ENCODE peak calls at places on chromosomes 13 and 19, in eight cellular contexts. One of them, this sample, is unnamed. For H3K9me3, the result is how much of the 10 kb centered on the place peaks cover.

GRCh38 chr19:7295912-7296486 is 1.8 kb upstream of the INSR start:
- DNase-seq in A549: no peak
- DNase-seq in CD8-positive, alpha-beta T cell: no peak
- DNase-seq in fibroblast of lung: no peak
- DNase-seq in lower lobe of right lung: no peak
- DNase-seq in CD4-positive, alpha-beta T cell: no peak
- DNase-seq in PC-3: no peak
- DNase-seq in endodermal cell: no peak
- DNase-seq in this sample: no peak

GRCh38 chr13:25967144-25967543 is 84.7 kb downstream of the SHISA2 start:
- DNase-seq in A549: no peak
- DNase-seq in CD8-positive, alpha-beta T cell: no peak
- DNase-seq in fibroblast of lung: no peak
- DNase-seq in lower lobe of right lung: no peak
- DNase-seq in CD4-positive, alpha-beta T cell: no peak
- DNase-seq in PC-3: no peak
- DNase-seq in endodermal cell: no peak
- DNase-seq in this sample: no peak

GRCh38 chr19:49761625-49762311 is 1.3 kb downstream of the TSKS start:
- DNase-seq in A549: peak
- DNase-seq in CD8-positive, alpha-beta T cell: no peak
- DNase-seq in fibroblast of lung: peak
- DNase-seq in lower lobe of right lung: no peak
- DNase-seq in CD4-positive, alpha-beta T cell: no peak
- DNase-seq in PC-3: peak
- DNase-seq in endodermal cell: peak
- DNase-seq in this sample: peak

GRCh38 chr19:23855676-23856075 is 59.0 kb upstream of the ZNF726 start:
- DNase-seq in A549: no peak
- DNase-seq in CD8-positive, alpha-beta T cell: no peak
- DNase-seq in fibroblast of lung: no peak
- DNase-seq in lower lobe of right lung: no peak
- DNase-seq in CD4-positive, alpha-beta T cell: no peak
- DNase-seq in PC-3: no peak
- DNase-seq in endodermal cell: peak
- DNase-seq in this sample: no peak

GRCh38 chr13:113405481-113406300 is 41.8 kb upstream of the GRTP1 start:
- DNase-seq in A549: no peak
- DNase-seq in CD8-positive, alpha-beta T cell: no peak
- DNase-seq in fibroblast of lung: peak
- DNase-seq in lower lobe of right lung: no peak
- DNase-seq in CD4-positive, alpha-beta T cell: peak
- DNase-seq in PC-3: no peak
- DNase-seq in endodermal cell: peak
- DNase-seq in this sample: no peak

GRCh38 chr19:56333506-56333905 is 18.9 kb upstream of the ZSCAN5A start:
- DNase-seq in A549: peak
- DNase-seq in CD8-positive, alpha-beta T cell: peak
- DNase-seq in fibroblast of lung: peak
- DNase-seq in lower lobe of right lung: no peak
- DNase-seq in CD4-positive, alpha-beta T cell: no peak
- DNase-seq in PC-3: peak
- DNase-seq in endodermal cell: peak
- DNase-seq in this sample: no peak

GRCh38 chr13:112066624-112067004 is 335 bp upstream of the SOX1 start:
- DNase-seq in A549: no peak
- DNase-seq in CD8-positive, alpha-beta T cell: peak
- DNase-seq in fibroblast of lung: peak
- DNase-seq in lower lobe of right lung: peak
- DNase-seq in CD4-positive, alpha-beta T cell: peak
- DNase-seq in PC-3: no peak
- DNase-seq in endodermal cell: peak
- DNase-seq in this sample: no peak

GRCh38 chr19:55305491-55305890 is 19.6 kb downstream of the TMEM150B start:
- DNase-seq in A549: peak
- DNase-seq in CD8-positive, alpha-beta T cell: peak
- DNase-seq in fibroblast of lung: peak
- DNase-seq in lower lobe of right lung: no peak
- DNase-seq in CD4-positive, alpha-beta T cell: peak
- DNase-seq in PC-3: peak
- DNase-seq in endodermal cell: peak
- DNase-seq in this sample: peak

GRCh38 chr13:37806666-37807065 is 62.9 kb downstream of the TRPC4 start:
- DNase-seq in A549: no peak
- DNase-seq in CD8-positive, alpha-beta T cell: no peak
- DNase-seq in fibroblast of lung: no peak
- DNase-seq in lower lobe of right lung: no peak
- DNase-seq in CD4-positive, alpha-beta T cell: no peak
- DNase-seq in PC-3: peak
- DNase-seq in endodermal cell: no peak
- DNase-seq in this sample: no peak

GRCh38 chr19:30217461-30217860 is 154.7 kb upstream of the ZNF536 start:
- DNase-seq in A549: no peak
- DNase-seq in CD8-positive, alpha-beta T cell: no peak
- DNase-seq in fibroblast of lung: no peak
- DNase-seq in lower lobe of right lung: no peak
- DNase-seq in CD4-positive, alpha-beta T cell: no peak
- DNase-seq in PC-3: no peak
- DNase-seq in endodermal cell: peak
- DNase-seq in this sample: no peak

GRCh38 chr19:4016486-4016885 is 8.9 kb downstream of the PIAS4 start:
- DNase-seq in A549: no peak
- DNase-seq in CD8-positive, alpha-beta T cell: no peak
- DNase-seq in fibroblast of lung: no peak
- DNase-seq in lower lobe of right lung: no peak
- DNase-seq in CD4-positive, alpha-beta T cell: no peak
- DNase-seq in PC-3: no peak
- DNase-seq in endodermal cell: no peak
- DNase-seq in this sample: no peak

GRCh38 chr19:51258165-51258564 is 7.3 kb downstream of the SIGLECL1 start:
- DNase-seq in A549: no peak
- DNase-seq in CD8-positive, alpha-beta T cell: no peak
- DNase-seq in fibroblast of lung: no peak
- DNase-seq in lower lobe of right lung: no peak
- DNase-seq in CD4-positive, alpha-beta T cell: no peak
- DNase-seq in PC-3: no peak
- DNase-seq in endodermal cell: peak
- DNase-seq in this sample: no peak

GRCh38 chr13:25180795-25181537 is 8.9 kb upstream of the AMER2 start:
- DNase-seq in A549: no peak
- DNase-seq in CD8-positive, alpha-beta T cell: no peak
- DNase-seq in fibroblast of lung: no peak
- DNase-seq in lower lobe of right lung: no peak
- DNase-seq in CD4-positive, alpha-beta T cell: no peak
- DNase-seq in PC-3: no peak
- DNase-seq in endodermal cell: no peak
- DNase-seq in this sample: no peak

GRCh38 chr19:728011-728410 is 19.3 kb downstream of the PALM start:
- DNase-seq in A549: no peak
- DNase-seq in CD8-positive, alpha-beta T cell: no peak
- DNase-seq in fibroblast of lung: peak
- DNase-seq in lower lobe of right lung: peak
- DNase-seq in CD4-positive, alpha-beta T cell: no peak
- DNase-seq in PC-3: no peak
- DNase-seq in endodermal cell: no peak
- DNase-seq in this sample: peak

GRCh38 chr13:97274782-97275252 is 52.7 kb downstream of the MBNL2 start:
- DNase-seq in A549: peak
- DNase-seq in CD8-positive, alpha-beta T cell: no peak
- DNase-seq in fibroblast of lung: peak
- DNase-seq in lower lobe of right lung: no peak
- DNase-seq in CD4-positive, alpha-beta T cell: no peak
- DNase-seq in PC-3: peak
- DNase-seq in endodermal cell: no peak
- DNase-seq in this sample: no peak

GRCh38 chr13:72963762-72964161 is 95.0 kb upstream of the KLF5 start:
- DNase-seq in A549: no peak
- DNase-seq in CD8-positive, alpha-beta T cell: no peak
- DNase-seq in fibroblast of lung: no peak
- DNase-seq in lower lobe of right lung: no peak
- DNase-seq in CD4-positive, alpha-beta T cell: no peak
- DNase-seq in PC-3: no peak
- DNase-seq in endodermal cell: no peak
- DNase-seq in this sample: no peak

GRCh38 chr13:23636360-23636759 is 66.1 kb downstream of the TNFRSF19 start:
- DNase-seq in A549: no peak
- DNase-seq in CD8-positive, alpha-beta T cell: no peak
- DNase-seq in fibroblast of lung: no peak
- DNase-seq in lower lobe of right lung: no peak
- DNase-seq in CD4-positive, alpha-beta T cell: no peak
- DNase-seq in PC-3: no peak
- DNase-seq in endodermal cell: no peak
- DNase-seq in this sample: no peak

GRCh38 chr19:49129238-49129583 is 9.9 kb downstream of the PPFIA3 start:
- DNase-seq in A549: no peak
- DNase-seq in CD8-positive, alpha-beta T cell: no peak
- DNase-seq in fibroblast of lung: no peak
- DNase-seq in lower lobe of right lung: no peak
- DNase-seq in CD4-positive, alpha-beta T cell: no peak
- DNase-seq in PC-3: no peak
- DNase-seq in endodermal cell: peak
- DNase-seq in this sample: no peak

GRCh38 chr19:29415507-29415906 is 110.3 kb upstream of the VSTM2B start:
- DNase-seq in A549: peak
- DNase-seq in CD8-positive, alpha-beta T cell: no peak
- DNase-seq in fibroblast of lung: no peak
- DNase-seq in lower lobe of right lung: no peak
- DNase-seq in CD4-positive, alpha-beta T cell: no peak
- DNase-seq in PC-3: no peak
- DNase-seq in endodermal cell: peak
- DNase-seq in this sample: no peak

GRCh38 chr13:52011690-52012511 is at the start of gene ALG11:
- DNase-seq in A549: peak
- DNase-seq in CD8-positive, alpha-beta T cell: peak
- DNase-seq in fibroblast of lung: peak
- DNase-seq in lower lobe of right lung: peak
- DNase-seq in CD4-positive, alpha-beta T cell: peak
- DNase-seq in PC-3: peak
- DNase-seq in endodermal cell: peak
- DNase-seq in this sample: peak

GRCh38 chr13:52012512-52012836 is 276 bp downstream of the ALG11 start:
- DNase-seq in A549: no peak
- DNase-seq in CD8-positive, alpha-beta T cell: no peak
- DNase-seq in fibroblast of lung: no peak
- DNase-seq in lower lobe of right lung: no peak
- DNase-seq in CD4-positive, alpha-beta T cell: no peak
- DNase-seq in PC-3: no peak
- DNase-seq in endodermal cell: no peak
- DNase-seq in this sample: no peak

GRCh38 chr13:52009985-52010384 is 1.3 kb downstream of the ATP7B start:
- DNase-seq in A549: no peak
- DNase-seq in CD8-positive, alpha-beta T cell: no peak
- DNase-seq in fibroblast of lung: no peak
- DNase-seq in lower lobe of right lung: no peak
- DNase-seq in CD4-positive, alpha-beta T cell: no peak
- DNase-seq in PC-3: no peak
- DNase-seq in endodermal cell: no peak
- DNase-seq in this sample: no peak

GRCh38 chr13:52006491-52007245 is 4.6 kb downstream of the ATP7B start:
- DNase-seq in A549: no peak
- DNase-seq in CD8-positive, alpha-beta T cell: no peak
- DNase-seq in fibroblast of lung: no peak
- DNase-seq in lower lobe of right lung: no peak
- DNase-seq in CD4-positive, alpha-beta T cell: no peak
- DNase-seq in PC-3: no peak
- DNase-seq in endodermal cell: no peak
- DNase-seq in this sample: no peak

GRCh38 chr13:52010890-52011689 is at the start of gene ATP7B:
- DNase-seq in A549: peak
- DNase-seq in CD8-positive, alpha-beta T cell: peak
- DNase-seq in fibroblast of lung: no peak
- DNase-seq in lower lobe of right lung: no peak
- DNase-seq in CD4-positive, alpha-beta T cell: peak
- DNase-seq in PC-3: no peak
- DNase-seq in endodermal cell: peak
- DNase-seq in this sample: no peak
- TF ChIP-seq CTCF in A549: no peak
- TF ChIP-seq CTCF in CD8-positive, alpha-beta T cell: no peak
- TF ChIP-seq CTCF in fibroblast of lung: peak
- TF ChIP-seq CTCF in lower lobe of right lung: peak
- TF ChIP-seq CTCF in CD4-positive, alpha-beta T cell: no peak
- TF ChIP-seq CTCF in PC-3: no peak
- TF ChIP-seq CTCF in endodermal cell: peak
- TF ChIP-seq CTCF in this sample: no peak

DNA sequence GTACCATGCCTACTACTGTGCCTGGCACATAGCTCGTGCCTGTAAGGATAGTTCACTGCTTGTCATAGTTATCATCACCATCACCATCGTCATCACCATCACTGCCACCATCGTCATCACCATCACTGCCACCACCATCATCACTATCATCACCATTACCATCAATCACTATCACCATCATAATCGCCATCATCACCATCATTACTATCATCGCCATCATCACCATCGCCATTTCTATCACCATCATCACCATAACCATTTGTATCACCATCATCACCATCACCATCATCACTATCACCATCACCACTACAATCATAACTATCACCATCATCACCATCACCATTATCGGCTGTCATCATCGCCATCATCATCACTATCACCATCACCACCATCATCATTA is 107.1 kb downstream of the TUBA3C start:
- DNase-seq in A549: no peak
- DNase-seq in CD8-positive, alpha-beta T cell: no peak
- DNase-seq in fibroblast of lung: no peak
- DNase-seq in lower lobe of right lung: no peak
- DNase-seq in CD4-positive, alpha-beta T cell: no peak
- DNase-seq in PC-3: no peak
- DNase-seq in endodermal cell: no peak
- DNase-seq in this sample: no peak
- H3K9me3 ChIP-seq in A549: under half
- H3K9me3 ChIP-seq in CD8-positive, alpha-beta T cell: under half
- H3K9me3 ChIP-seq in fibroblast of lung: under half
- H3K9me3 ChIP-seq in lower lobe of right lung: under half
- H3K9me3 ChIP-seq in CD4-positive, alpha-beta T cell: under half
- H3K9me3 ChIP-seq in PC-3: under half
- H3K9me3 ChIP-seq in endodermal cell: half or more
- H3K9me3 ChIP-seq in this sample: under half

GRCh38 chr13:27449936-27450828 is at the start of gene MTIF3:
- DNase-seq in A549: peak
- DNase-seq in CD8-positive, alpha-beta T cell: peak
- DNase-seq in fibroblast of lung: peak
- DNase-seq in lower lobe of right lung: peak
- DNase-seq in CD4-positive, alpha-beta T cell: peak
- DNase-seq in PC-3: peak
- DNase-seq in endodermal cell: peak
- DNase-seq in this sample: peak
- TF ChIP-seq CTCF in A549: no peak
- TF ChIP-seq CTCF in CD8-positive, alpha-beta T cell: no peak
- TF ChIP-seq CTCF in fibroblast of lung: no peak
- TF ChIP-seq CTCF in lower lobe of right lung: no peak
- TF ChIP-seq CTCF in CD4-positive, alpha-beta T cell: peak
- TF ChIP-seq CTCF in PC-3: no peak
- TF ChIP-seq CTCF in endodermal cell: no peak
- TF ChIP-seq CTCF in this sample: peak

DNA sequence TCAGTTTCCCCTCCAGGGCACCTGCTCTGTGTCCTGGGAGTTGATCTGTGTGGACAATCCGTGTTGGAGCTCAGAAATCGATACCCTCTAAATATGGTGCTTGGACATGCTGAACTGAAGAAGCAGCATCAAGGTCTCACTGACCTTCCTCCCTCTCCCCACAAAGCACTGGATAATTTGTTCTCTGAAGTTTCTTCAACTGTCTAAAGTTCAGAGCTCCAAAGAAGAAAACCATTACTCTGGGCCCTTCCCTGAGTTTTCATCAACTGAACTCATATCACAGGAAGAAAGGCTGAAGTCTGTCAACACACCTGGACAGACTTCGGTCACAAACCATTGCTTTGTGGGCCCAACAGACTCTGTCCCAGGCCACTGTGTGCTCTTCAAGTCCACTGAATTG is 132.1 kb downstream of the RGCC start:
- DNase-seq in A549: no peak
- DNase-seq in CD8-positive, alpha-beta T cell: no peak
- DNase-seq in fibroblast of lung: no peak
- DNase-seq in lower lobe of right lung: no peak
- DNase-seq in CD4-positive, alpha-beta T cell: no peak
- DNase-seq in PC-3: no peak
- DNase-seq in endodermal cell: no peak
- DNase-seq in this sample: no peak
- H3K9me3 ChIP-seq in A549: under half
- H3K9me3 ChIP-seq in CD8-positive, alpha-beta T cell: under half
- H3K9me3 ChIP-seq in fibroblast of lung: under half
- H3K9me3 ChIP-seq in lower lobe of right lung: under half
- H3K9me3 ChIP-seq in CD4-positive, alpha-beta T cell: under half
- H3K9me3 ChIP-seq in PC-3: under half
- H3K9me3 ChIP-seq in endodermal cell: under half
- H3K9me3 ChIP-seq in this sample: under half